ENCODE peak calls at places on chromosomes 5 and 9, in nine cellular contexts. One of them, this sample, is unnamed.

GRCh38 chr9:98432134-98432533 is 176.7 kb upstream of the TBC1D2 start:
- DNase-seq in MM.1S: no peak
- DNase-seq in left ventricle myocardium inferior: no peak
- DNase-seq in WERI-Rb-1: peak; percentile 95
- DNase-seq in thoracic aorta: no peak
- DNase-seq in body of pancreas: no peak
- DNase-seq in fibroblast of pulmonary artery: no peak
- DNase-seq in spleen: no peak
- DNase-seq in esophagus squamous epithelium: no peak
- DNase-seq in this sample: no peak

GRCh38 chr5:133066045-133066444 is 14.2 kb downstream of the HSPA4 start:
- DNase-seq in MM.1S: no peak
- DNase-seq in left ventricle myocardium inferior: no peak
- DNase-seq in WERI-Rb-1: no peak
- DNase-seq in thoracic aorta: no peak
- DNase-seq in body of pancreas: no peak
- DNase-seq in fibroblast of pulmonary artery: no peak
- DNase-seq in spleen: no peak
- DNase-seq in esophagus squamous epithelium: no peak
- DNase-seq in this sample: no peak

GRCh38 chr9:130186839-130187522 is 14.8 kb downstream of the NCS1 start:
- DNase-seq in MM.1S: no peak
- DNase-seq in left ventricle myocardium inferior: no peak
- DNase-seq in WERI-Rb-1: peak; percentile 53
- DNase-seq in thoracic aorta: no peak
- DNase-seq in body of pancreas: peak; percentile 89
- DNase-seq in fibroblast of pulmonary artery: peak; percentile 42
- DNase-seq in spleen: no peak
- DNase-seq in esophagus squamous epithelium: no peak
- DNase-seq in this sample: no peak

GRCh38 chr9:14198544-14199510 is 115.1 kb downstream of the NFIB start:
- DNase-seq in MM.1S: no peak
- DNase-seq in left ventricle myocardium inferior: peak; percentile 71
- DNase-seq in WERI-Rb-1: peak; percentile 30
- DNase-seq in thoracic aorta: no peak
- DNase-seq in body of pancreas: peak; percentile 71
- DNase-seq in fibroblast of pulmonary artery: peak; percentile 66
- DNase-seq in spleen: peak; percentile 77
- DNase-seq in esophagus squamous epithelium: no peak
- DNase-seq in this sample: no peak

GRCh38 chr9:38371495-38371894 is 21.0 kb upstream of the ALDH1B1 start:
- DNase-seq in MM.1S: peak; percentile 62
- DNase-seq in left ventricle myocardium inferior: no peak
- DNase-seq in WERI-Rb-1: peak; percentile 73
- DNase-seq in thoracic aorta: no peak
- DNase-seq in body of pancreas: peak; percentile 70
- DNase-seq in fibroblast of pulmonary artery: peak; percentile 24
- DNase-seq in spleen: no peak
- DNase-seq in esophagus squamous epithelium: no peak
- DNase-seq in this sample: no peak

GRCh38 chr9:100309992-100310391 is 42.8 kb downstream of the TEX10 start:
- DNase-seq in MM.1S: no peak
- DNase-seq in left ventricle myocardium inferior: no peak
- DNase-seq in WERI-Rb-1: no peak
- DNase-seq in thoracic aorta: no peak
- DNase-seq in body of pancreas: no peak
- DNase-seq in fibroblast of pulmonary artery: peak; percentile 8
- DNase-seq in spleen: no peak
- DNase-seq in esophagus squamous epithelium: no peak
- DNase-seq in this sample: no peak

GRCh38 chr5:36060516-36060885 is 6.2 kb downstream of the UGT3A2 start:
- DNase-seq in MM.1S: peak; percentile 37
- DNase-seq in left ventricle myocardium inferior: no peak
- DNase-seq in WERI-Rb-1: no peak
- DNase-seq in thoracic aorta: no peak
- DNase-seq in body of pancreas: no peak
- DNase-seq in fibroblast of pulmonary artery: no peak
- DNase-seq in spleen: no peak
- DNase-seq in esophagus squamous epithelium: no peak
- DNase-seq in this sample: no peak

GRCh38 chr5:112228672-112229071 is 190.4 kb downstream of the EPB41L4A start:
- DNase-seq in MM.1S: no peak
- DNase-seq in left ventricle myocardium inferior: peak; percentile 82
- DNase-seq in WERI-Rb-1: no peak
- DNase-seq in thoracic aorta: peak; percentile 16
- DNase-seq in body of pancreas: peak; percentile 92
- DNase-seq in fibroblast of pulmonary artery: peak; percentile 66
- DNase-seq in spleen: no peak
- DNase-seq in esophagus squamous epithelium: no peak
- DNase-seq in this sample: no peak

GRCh38 chr5:176676361-176676824 is 29.1 kb downstream of the TSPAN17 start:
- DNase-seq in MM.1S: no peak
- DNase-seq in left ventricle myocardium inferior: peak; percentile 62
- DNase-seq in WERI-Rb-1: no peak
- DNase-seq in thoracic aorta: no peak
- DNase-seq in body of pancreas: no peak
- DNase-seq in fibroblast of pulmonary artery: peak; percentile 39
- DNase-seq in spleen: no peak
- DNase-seq in esophagus squamous epithelium: no peak
- DNase-seq in this sample: no peak

GRCh38 chr9:17402309-17402708 is 176.6 kb upstream of the SH3GL2 start:
- DNase-seq in MM.1S: peak; percentile 7
- DNase-seq in left ventricle myocardium inferior: no peak
- DNase-seq in WERI-Rb-1: no peak
- DNase-seq in thoracic aorta: no peak
- DNase-seq in body of pancreas: no peak
- DNase-seq in fibroblast of pulmonary artery: peak; percentile 51
- DNase-seq in spleen: no peak
- DNase-seq in esophagus squamous epithelium: no peak
- DNase-seq in this sample: no peak

GRCh38 chr9:106958955-106959657 is 96.1 kb downstream of the ZNF462 start:
- DNase-seq in MM.1S: no peak
- DNase-seq in left ventricle myocardium inferior: no peak
- DNase-seq in WERI-Rb-1: no peak
- DNase-seq in thoracic aorta: no peak
- DNase-seq in body of pancreas: no peak
- DNase-seq in fibroblast of pulmonary artery: peak; percentile 30
- DNase-seq in spleen: no peak
- DNase-seq in esophagus squamous epithelium: no peak
- DNase-seq in this sample: no peak

GRCh38 chr9:72274916-72275315 is 90.1 kb downstream of the ZFAND5 start:
- DNase-seq in MM.1S: no peak
- DNase-seq in left ventricle myocardium inferior: no peak
- DNase-seq in WERI-Rb-1: no peak
- DNase-seq in thoracic aorta: no peak
- DNase-seq in body of pancreas: no peak
- DNase-seq in fibroblast of pulmonary artery: no peak
- DNase-seq in spleen: no peak
- DNase-seq in esophagus squamous epithelium: no peak
- DNase-seq in this sample: no peak

GRCh38 chr5:113194125-113194524 is 217.5 kb downstream of the DCP2 start:
- DNase-seq in MM.1S: no peak
- DNase-seq in left ventricle myocardium inferior: no peak
- DNase-seq in WERI-Rb-1: no peak
- DNase-seq in thoracic aorta: no peak
- DNase-seq in body of pancreas: no peak
- DNase-seq in fibroblast of pulmonary artery: no peak
- DNase-seq in spleen: no peak
- DNase-seq in esophagus squamous epithelium: no peak
- DNase-seq in this sample: no peak

GRCh38 chr9:83937861-83938455 is 16.7 kb upstream of the KIF27 start:
- DNase-seq in MM.1S: peak; percentile 75
- DNase-seq in left ventricle myocardium inferior: no peak
- DNase-seq in WERI-Rb-1: peak; percentile 27
- DNase-seq in thoracic aorta: no peak
- DNase-seq in body of pancreas: no peak
- DNase-seq in fibroblast of pulmonary artery: peak; percentile 80
- DNase-seq in spleen: no peak
- DNase-seq in esophagus squamous epithelium: no peak
- DNase-seq in this sample: no peak

GRCh38 chr9:36132081-36132480 is 4.5 kb upstream of the GLIPR2 start:
- DNase-seq in MM.1S: no peak
- DNase-seq in left ventricle myocardium inferior: no peak
- DNase-seq in WERI-Rb-1: no peak
- DNase-seq in thoracic aorta: no peak
- DNase-seq in body of pancreas: no peak
- DNase-seq in fibroblast of pulmonary artery: peak; percentile 64
- DNase-seq in spleen: no peak
- DNase-seq in esophagus squamous epithelium: no peak
- DNase-seq in this sample: no peak

GRCh38 chr9:119322137-119322695 is 47.0 kb downstream of the BRINP1 start:
- DNase-seq in MM.1S: no peak
- DNase-seq in left ventricle myocardium inferior: peak; percentile 29
- DNase-seq in WERI-Rb-1: peak; percentile 16
- DNase-seq in thoracic aorta: no peak
- DNase-seq in body of pancreas: no peak
- DNase-seq in fibroblast of pulmonary artery: no peak
- DNase-seq in spleen: no peak
- DNase-seq in esophagus squamous epithelium: no peak
- DNase-seq in this sample: no peak

GRCh38 chr9:122332083-122332482 is 38.7 kb upstream of the PTGS1 start:
- DNase-seq in MM.1S: no peak
- DNase-seq in left ventricle myocardium inferior: no peak
- DNase-seq in WERI-Rb-1: no peak
- DNase-seq in thoracic aorta: no peak
- DNase-seq in body of pancreas: no peak
- DNase-seq in fibroblast of pulmonary artery: no peak
- DNase-seq in spleen: no peak
- DNase-seq in esophagus squamous epithelium: no peak
- DNase-seq in this sample: no peak

GRCh38 chr9:131915181-131915580 is 164.5 kb downstream of the MED27 start:
- DNase-seq in MM.1S: no peak
- DNase-seq in left ventricle myocardium inferior: no peak
- DNase-seq in WERI-Rb-1: no peak
- DNase-seq in thoracic aorta: no peak
- DNase-seq in body of pancreas: no peak
- DNase-seq in fibroblast of pulmonary artery: no peak
- DNase-seq in spleen: no peak
- DNase-seq in esophagus squamous epithelium: no peak
- DNase-seq in this sample: no peak

GRCh38 chr5:107875834-107876233 is 205.1 kb upstream of the EFNA5 start:
- DNase-seq in MM.1S: no peak
- DNase-seq in left ventricle myocardium inferior: no peak
- DNase-seq in WERI-Rb-1: peak; percentile 59
- DNase-seq in thoracic aorta: no peak
- DNase-seq in body of pancreas: no peak
- DNase-seq in fibroblast of pulmonary artery: peak; percentile 5
- DNase-seq in spleen: no peak
- DNase-seq in esophagus squamous epithelium: no peak
- DNase-seq in this sample: no peak

GRCh38 chr9:114487607-114488300 is 17.5 kb downstream of the WHRN start:
- DNase-seq in MM.1S: peak; percentile 72
- DNase-seq in left ventricle myocardium inferior: no peak
- DNase-seq in WERI-Rb-1: peak; percentile 84
- DNase-seq in thoracic aorta: no peak
- DNase-seq in body of pancreas: peak; percentile 69
- DNase-seq in fibroblast of pulmonary artery: peak; percentile 77
- DNase-seq in spleen: peak; percentile 73
- DNase-seq in esophagus squamous epithelium: no peak
- DNase-seq in this sample: peak; percentile 38

GRCh38 chr5:171630047-171630669 is 155.5 kb upstream of the SMIM23 start:
- DNase-seq in MM.1S: peak; percentile 48
- DNase-seq in left ventricle myocardium inferior: peak; percentile 63
- DNase-seq in WERI-Rb-1: peak; percentile 76
- DNase-seq in thoracic aorta: no peak
- DNase-seq in body of pancreas: no peak
- DNase-seq in fibroblast of pulmonary artery: peak; percentile 46
- DNase-seq in spleen: no peak
- DNase-seq in esophagus squamous epithelium: no peak
- DNase-seq in this sample: no peak
- TF ChIP-seq CTCF in MM.1S: peak; percentile 29
- TF ChIP-seq CTCF in left ventricle myocardium inferior: peak; percentile 69
- TF ChIP-seq CTCF in WERI-Rb-1: peak; percentile 70
- TF ChIP-seq CTCF in thoracic aorta: peak; percentile 31
- TF ChIP-seq CTCF in body of pancreas: no peak
- TF ChIP-seq CTCF in fibroblast of pulmonary artery: peak; percentile 41
- TF ChIP-seq CTCF in spleen: peak; percentile 24
- TF ChIP-seq CTCF in esophagus squamous epithelium: peak; percentile 36
- TF ChIP-seq CTCF in this sample: no peak

GRCh38 chr5:129547137-129547536 is 87.0 kb downstream of the ADAMTS19 start:
- DNase-seq in MM.1S: no peak
- DNase-seq in left ventricle myocardium inferior: no peak
- DNase-seq in WERI-Rb-1: no peak
- DNase-seq in thoracic aorta: no peak
- DNase-seq in body of pancreas: no peak
- DNase-seq in fibroblast of pulmonary artery: no peak
- DNase-seq in spleen: no peak
- DNase-seq in esophagus squamous epithelium: no peak
- DNase-seq in this sample: no peak

GRCh38 chr5:129541648-129542251 is 81.7 kb downstream of the ADAMTS19 start:
- DNase-seq in MM.1S: peak; percentile 62
- DNase-seq in left ventricle myocardium inferior: no peak
- DNase-seq in WERI-Rb-1: no peak
- DNase-seq in thoracic aorta: no peak
- DNase-seq in body of pancreas: no peak
- DNase-seq in fibroblast of pulmonary artery: peak; percentile 32
- DNase-seq in spleen: no peak
- DNase-seq in esophagus squamous epithelium: no peak
- DNase-seq in this sample: no peak
- TF ChIP-seq CTCF in MM.1S: peak; percentile 69
- TF ChIP-seq CTCF in left ventricle myocardium inferior: no peak
- TF ChIP-seq CTCF in WERI-Rb-1: no peak
- TF ChIP-seq CTCF in thoracic aorta: no peak
- TF ChIP-seq CTCF in body of pancreas: no peak
- TF ChIP-seq CTCF in fibroblast of pulmonary artery: peak; percentile 44
- TF ChIP-seq CTCF in spleen: no peak
- TF ChIP-seq CTCF in esophagus squamous epithelium: no peak
- TF ChIP-seq CTCF in this sample: no peak

GRCh38 chr9:135886147-135886981 is 21.0 kb downstream of the CAMSAP1 start:
- DNase-seq in MM.1S: no peak
- DNase-seq in left ventricle myocardium inferior: no peak
- DNase-seq in WERI-Rb-1: no peak
- DNase-seq in thoracic aorta: no peak
- DNase-seq in body of pancreas: no peak
- DNase-seq in fibroblast of pulmonary artery: no peak
- DNase-seq in spleen: no peak
- DNase-seq in esophagus squamous epithelium: no peak
- DNase-seq in this sample: no peak
- TF ChIP-seq CTCF in MM.1S: no peak
- TF ChIP-seq CTCF in left ventricle myocardium inferior: no peak
- TF ChIP-seq CTCF in WERI-Rb-1: no peak
- TF ChIP-seq CTCF in thoracic aorta: no peak
- TF ChIP-seq CTCF in body of pancreas: no peak
- TF ChIP-seq CTCF in fibroblast of pulmonary artery: no peak
- TF ChIP-seq CTCF in spleen: no peak
- TF ChIP-seq CTCF in esophagus squamous epithelium: no peak
- TF ChIP-seq CTCF in this sample: no peak

DNA sequence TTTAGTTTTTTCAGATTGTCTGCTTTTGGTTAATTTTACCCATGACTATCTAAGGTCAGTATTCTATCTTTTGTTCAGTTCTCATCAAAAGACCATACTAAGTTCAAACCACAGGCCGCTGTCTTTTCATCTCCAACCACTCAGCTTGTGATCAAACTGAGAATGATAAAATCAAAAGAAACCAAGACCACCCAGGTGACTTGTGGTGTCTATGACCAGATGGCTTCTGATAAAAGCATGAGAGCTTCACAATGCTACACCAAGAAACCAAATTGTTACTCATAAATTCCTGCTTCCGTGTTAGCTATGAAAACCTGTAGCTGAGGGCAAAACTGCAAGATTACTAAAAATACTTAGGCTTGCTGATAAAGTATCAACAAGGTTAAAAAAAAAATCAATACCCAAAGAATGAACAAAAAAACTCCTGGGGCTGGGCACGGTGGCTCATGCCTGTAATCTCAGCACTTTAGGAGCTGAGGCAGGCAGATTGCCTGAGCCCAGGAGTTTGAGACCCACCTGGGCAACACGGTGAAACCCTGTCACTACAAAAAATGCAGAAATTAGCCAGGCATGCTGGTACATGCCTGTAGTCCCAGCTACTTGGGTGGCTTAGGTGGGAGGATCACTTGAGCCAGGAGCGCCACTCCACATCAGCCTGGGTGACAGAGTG is 25.8 kb upstream of the GPX8 start:
- DNase-seq in MM.1S: no peak
- DNase-seq in left ventricle myocardium inferior: no peak
- DNase-seq in WERI-Rb-1: no peak
- DNase-seq in thoracic aorta: no peak
- DNase-seq in body of pancreas: no peak
- DNase-seq in fibroblast of pulmonary artery: no peak
- DNase-seq in spleen: no peak
- DNase-seq in esophagus squamous epithelium: no peak
- DNase-seq in this sample: no peak
- TF ChIP-seq CTCF in MM.1S: no peak
- TF ChIP-seq CTCF in left ventricle myocardium inferior: no peak
- TF ChIP-seq CTCF in WERI-Rb-1: no peak
- TF ChIP-seq CTCF in thoracic aorta: no peak
- TF ChIP-seq CTCF in body of pancreas: no peak
- TF ChIP-seq CTCF in fibroblast of pulmonary artery: no peak
- TF ChIP-seq CTCF in spleen: no peak
- TF ChIP-seq CTCF in esophagus squamous epithelium: no peak
- TF ChIP-seq CTCF in this sample: no peak